ENCODE peak calls at places on chromosome 12, in seven cellular contexts. U is progenitor cell of endocrine pancreas, K is H7, J is left ventricle myocardium inferior, Z is H4, F is frontal cortex, V is GM04504. A is an unnamed sample.

GRCh38 chr12:64186789-64187188 is 35.3 kb downstream of the KICS2 start:
- DNase-seq in U (no peak), K (no peak), J (no peak), Z (no peak), F (no peak), V (no peak), A (no peak)

GRCh38 chr12:48296586-48297396 is 53.9 kb downstream of the ZNF641 start:
- DNase-seq in U (peak), K (peak), J (peak), Z (no peak), F (peak), V (peak), A (peak)

GRCh38 chr12:103956515-103957027 is 9.1 kb upstream of the TDG start:
- DNase-seq in U (no peak), K (no peak), J (no peak), Z (no peak), F (no peak), V (no peak), A (no peak)

GRCh38 chr12:16349132-16349463 is 1.7 kb downstream of the MGST1 start:
- DNase-seq in U (no peak), K (no peak), J (peak), Z (peak), F (no peak), V (peak), A (no peak)

GRCh38 chr12:121626853-121627623 is 708 bp downstream of the ORAI1 start:
- DNase-seq in U (peak), K (peak), J (peak), Z (peak), F (no peak), V (peak), A (peak)

GRCh38 chr12:54682674-54683073 is 34.5 kb upstream of the DCD start:
- DNase-seq in U (no peak), K (no peak), J (no peak), Z (no peak), F (no peak), V (no peak), A (no peak)

GRCh38 chr12:117151195-117152031 is 38.9 kb downstream of the FBXO21 start:
- DNase-seq in U (peak), K (peak), J (peak), Z (peak), F (peak), V (peak), A (peak)

GRCh38 chr12:95439578-95440230 is 34.2 kb upstream of the METAP2 start:
- DNase-seq in U (no peak), K (no peak), J (no peak), Z (no peak), F (no peak), V (no peak), A (no peak)

GRCh38 chr12:54719691-54720090 is 71.5 kb upstream of the DCD start:
- DNase-seq in U (no peak), K (no peak), J (no peak), Z (no peak), F (no peak), V (no peak), A (no peak)

GRCh38 chr12:2639020-2639298 is 155.8 kb upstream of the FKBP4 start:
- DNase-seq in U (no peak), K (no peak), J (no peak), Z (no peak), F (no peak), V (no peak), A (no peak)

GRCh38 chr12:10612110-10612509 is 1.3 kb downstream of the MAGOHB start:
- DNase-seq in U (no peak), K (no peak), J (no peak), Z (no peak), F (no peak), V (no peak), A (no peak)

GRCh38 chr12:52521175-52521574 is 981 bp upstream of the KRT5 start:
- DNase-seq in U (peak), K (peak), J (no peak), Z (peak), F (no peak), V (no peak), A (peak)

GRCh38 chr12:25615119-25615518 is 62.0 kb upstream of the LMNTD1 start:
- DNase-seq in U (no peak), K (no peak), J (no peak), Z (peak), F (no peak), V (peak), A (no peak)

GRCh38 chr12:91377456-91377855 is 194.8 kb upstream of the DCN start:
- DNase-seq in U (no peak), K (no peak), J (no peak), Z (no peak), F (no peak), V (no peak), A (no peak)

GRCh38 chr12:85626031-85626781 is 210.0 kb downstream of the RASSF9 start:
- DNase-seq in U (no peak), K (no peak), J (no peak), Z (peak), F (no peak), V (peak), A (no peak)

GRCh38 chr12:79546461-79547043 is 144.2 kb downstream of the PAWR start:
- DNase-seq in U (no peak), K (no peak), J (no peak), Z (peak), F (no peak), V (no peak), A (no peak)

GRCh38 chr12:52390739-52391617 is 5.5 kb upstream of the KRT84 start:
- DNase-seq in U (no peak), K (peak), J (no peak), Z (peak), F (no peak), V (peak), A (peak)

GRCh38 chr12:62757048-62757447 is 177.9 kb downstream of the PPM1H start:
- DNase-seq in U (no peak), K (no peak), J (no peak), Z (no peak), F (no peak), V (no peak), A (no peak)

GRCh38 chr12:12546314-12546772 is 16.3 kb downstream of the DUSP16 start:
- DNase-seq in U (no peak), K (no peak), J (no peak), Z (no peak), F (no peak), V (no peak), A (no peak)

GRCh38 chr12:4080213-4080612 is 193.3 kb upstream of the CCND2 start:
- DNase-seq in U (no peak), K (no peak), J (no peak), Z (no peak), F (no peak), V (no peak), A (no peak)

GRCh38 chr12:92553389-92553788 is 149.4 kb upstream of the PLEKHG7 start:
- DNase-seq in U (no peak), K (no peak), J (peak), Z (no peak), F (no peak), V (no peak), A (no peak)

GRCh38 chr12:15996254-15996653 is 85.1 kb downstream of the DERA start:
- DNase-seq in U (no peak), K (no peak), J (no peak), Z (no peak), F (no peak), V (no peak), A (no peak)

GRCh38 chr12:106978035-106978800 is 8.7 kb downstream of the MTERF2 start:
- DNase-seq in U (no peak), K (no peak), J (peak), Z (no peak), F (no peak), V (no peak), A (no peak)

GRCh38 chr12:119262388-119262787 is 72.1 kb upstream of the CCDC60 start:
- DNase-seq in U (no peak), K (no peak), J (no peak), Z (no peak), F (no peak), V (no peak), A (no peak)

GRCh38 chr12:62297321-62297720 is 37.1 kb downstream of the USP15 start:
- DNase-seq in U (no peak), K (no peak), J (no peak), Z (no peak), F (no peak), V (no peak), A (no peak)

GRCh38 chr12:116365606-116366455 is 88.3 kb upstream of the MED13L start:
- DNase-seq in U (no peak), K (no peak), J (no peak), Z (no peak), F (no peak), V (no peak), A (no peak)

GRCh38 chr12:49874142-49874897 is 29.4 kb downstream of the FAIM2 start:
- DNase-seq in U (no peak), K (peak), J (no peak), Z (peak), F (no peak), V (no peak), A (no peak)

GRCh38 chr12:45483571-45483970 is 245.9 kb upstream of the ARID2 start:
- DNase-seq in U (no peak), K (no peak), J (peak), Z (no peak), F (no peak), V (peak), A (no peak)

GRCh38 chr12:62631531-62632520 is 165.2 kb downstream of the MON2 start:
- DNase-seq in U (peak), K (peak), J (peak), Z (peak), F (peak), V (peak), A (peak)

GRCh38 chr12:125492354-125493270 is 427.4 kb downstream of the AACS start:
- DNase-seq in U (no peak), K (peak), J (no peak), Z (no peak), F (no peak), V (no peak), A (no peak)

A was measured in endothelial cell.